ENCODE peak calls at places on chromosomes 4 and X, in six cellular contexts. One of them, this sample, is unnamed.

GRCh38 chr4:104826171-104826570 is 320.5 kb upstream of the TET2 start:
- DNase-seq in ovary: no peak
- DNase-seq in SK-N-SH: no peak
- DNase-seq in sigmoid colon: no peak
- DNase-seq in suprapubic skin: no peak
- DNase-seq in stomach: no peak
- DNase-seq in this sample: no peak

GRCh38 chrX:26026179-26026578 is 112.0 kb upstream of the MAGEB18 start:
- DNase-seq in ovary: no peak
- DNase-seq in SK-N-SH: no peak
- DNase-seq in sigmoid colon: no peak
- DNase-seq in suprapubic skin: no peak
- DNase-seq in stomach: no peak
- DNase-seq in this sample: no peak

GRCh38 chr4:164606478-164606877 is 147.5 kb upstream of the SMIM31 start:
- DNase-seq in ovary: no peak
- DNase-seq in SK-N-SH: no peak
- DNase-seq in sigmoid colon: no peak
- DNase-seq in suprapubic skin: no peak
- DNase-seq in stomach: no peak
- DNase-seq in this sample: no peak

GRCh38 chr4:18454349-18454748 is 432.8 kb upstream of the LCORL start:
- DNase-seq in ovary: no peak
- DNase-seq in SK-N-SH: no peak
- DNase-seq in sigmoid colon: no peak
- DNase-seq in suprapubic skin: no peak
- DNase-seq in stomach: no peak
- DNase-seq in this sample: no peak

GRCh38 chr4:85968945-85969830 is 390.7 kb downstream of the MAPK10 start:
- DNase-seq in ovary: no peak
- DNase-seq in SK-N-SH: peak; percentile 31
- DNase-seq in sigmoid colon: no peak
- DNase-seq in suprapubic skin: no peak
- DNase-seq in stomach: no peak
- DNase-seq in this sample: no peak

GRCh38 chrX:9257718-9258117 is 207.1 kb upstream of the TBL1X start:
- DNase-seq in ovary: no peak
- DNase-seq in SK-N-SH: no peak
- DNase-seq in sigmoid colon: no peak
- DNase-seq in suprapubic skin: no peak
- DNase-seq in stomach: no peak
- DNase-seq in this sample: no peak

GRCh38 chr4:125316781-125317525 is 2.2 kb downstream of the FAT4 start:
- DNase-seq in ovary: peak; percentile 53
- DNase-seq in SK-N-SH: peak; percentile 66
- DNase-seq in sigmoid colon: peak; percentile 76
- DNase-seq in suprapubic skin: peak; percentile 85
- DNase-seq in stomach: peak; percentile 34
- DNase-seq in this sample: no peak

GRCh38 chrX:43676960-43677582 is 21.0 kb downstream of the MAOA start:
- DNase-seq in ovary: no peak
- DNase-seq in SK-N-SH: peak; percentile 58
- DNase-seq in sigmoid colon: no peak
- DNase-seq in suprapubic skin: no peak
- DNase-seq in stomach: no peak
- DNase-seq in this sample: no peak

GRCh38 chr4:992297-993110 is 700 bp downstream of the SLC26A1 start:
- DNase-seq in ovary: peak; percentile 50
- DNase-seq in SK-N-SH: no peak
- DNase-seq in sigmoid colon: no peak
- DNase-seq in suprapubic skin: no peak
- DNase-seq in stomach: peak; percentile 94
- DNase-seq in this sample: peak; percentile 92

GRCh38 chr4:125420499-125420898 is 105.7 kb downstream of the FAT4 start:
- DNase-seq in ovary: no peak
- DNase-seq in SK-N-SH: no peak
- DNase-seq in sigmoid colon: no peak
- DNase-seq in suprapubic skin: no peak
- DNase-seq in stomach: no peak
- DNase-seq in this sample: no peak

GRCh38 chr4:51995647-51996046 is 24.5 kb downstream of the LRRC66 start:
- DNase-seq in ovary: no peak
- DNase-seq in SK-N-SH: no peak
- DNase-seq in sigmoid colon: no peak
- DNase-seq in suprapubic skin: no peak
- DNase-seq in stomach: no peak
- DNase-seq in this sample: no peak

GRCh38 chr4:111678466-111678865 is 466.8 kb upstream of the FAM241A start:
- DNase-seq in ovary: no peak
- DNase-seq in SK-N-SH: no peak
- DNase-seq in sigmoid colon: no peak
- DNase-seq in suprapubic skin: no peak
- DNase-seq in stomach: no peak
- DNase-seq in this sample: no peak

GRCh38 chrX:13690836-13691235 is 1.9 kb downstream of the RAB9A start:
- DNase-seq in ovary: no peak
- DNase-seq in SK-N-SH: no peak
- DNase-seq in sigmoid colon: no peak
- DNase-seq in suprapubic skin: no peak
- DNase-seq in stomach: no peak
- DNase-seq in this sample: no peak
- H3K4me1 ChIP-seq in ovary: peaks cover 14% of the 10 kb centered on the region
- H3K4me1 ChIP-seq in SK-N-SH: peaks cover 2% of the 10 kb centered on the region
- H3K4me1 ChIP-seq in sigmoid colon: no peaks in the 10 kb centered on the region
- H3K4me1 ChIP-seq in suprapubic skin: peaks cover 36% of the 10 kb centered on the region
- H3K4me1 ChIP-seq in stomach: peaks cover 34% of the 10 kb centered on the region
- H3K4me1 ChIP-seq in this sample: peaks cover 45% of the 10 kb centered on the region

GRCh38 chrX:39475372-39475771 is 622.4 kb downstream of the BCOR start:
- DNase-seq in ovary: no peak
- DNase-seq in SK-N-SH: no peak
- DNase-seq in sigmoid colon: no peak
- DNase-seq in suprapubic skin: no peak
- DNase-seq in stomach: no peak
- DNase-seq in this sample: no peak
- TF ChIP-seq EP300 in ovary: no peak
- TF ChIP-seq EP300 in SK-N-SH: no peak
- TF ChIP-seq EP300 in sigmoid colon: no peak
- TF ChIP-seq EP300 in suprapubic skin: no peak
- TF ChIP-seq EP300 in stomach: no peak
- TF ChIP-seq EP300 in this sample: no peak

GRCh38 chr4:150540959-150541360 is 41.0 kb upstream of the MAB21L2 start:
- DNase-seq in ovary: no peak
- DNase-seq in SK-N-SH: no peak
- DNase-seq in sigmoid colon: no peak
- DNase-seq in suprapubic skin: no peak
- DNase-seq in stomach: no peak
- DNase-seq in this sample: no peak
- H3K4me1 ChIP-seq in ovary: no peaks in the 10 kb centered on the region
- H3K4me1 ChIP-seq in SK-N-SH: no peaks in the 10 kb centered on the region
- H3K4me1 ChIP-seq in sigmoid colon: no peaks in the 10 kb centered on the region
- H3K4me1 ChIP-seq in suprapubic skin: no peaks in the 10 kb centered on the region
- H3K4me1 ChIP-seq in stomach: no peaks in the 10 kb centered on the region
- H3K4me1 ChIP-seq in this sample: no peaks in the 10 kb centered on the region

DNA sequence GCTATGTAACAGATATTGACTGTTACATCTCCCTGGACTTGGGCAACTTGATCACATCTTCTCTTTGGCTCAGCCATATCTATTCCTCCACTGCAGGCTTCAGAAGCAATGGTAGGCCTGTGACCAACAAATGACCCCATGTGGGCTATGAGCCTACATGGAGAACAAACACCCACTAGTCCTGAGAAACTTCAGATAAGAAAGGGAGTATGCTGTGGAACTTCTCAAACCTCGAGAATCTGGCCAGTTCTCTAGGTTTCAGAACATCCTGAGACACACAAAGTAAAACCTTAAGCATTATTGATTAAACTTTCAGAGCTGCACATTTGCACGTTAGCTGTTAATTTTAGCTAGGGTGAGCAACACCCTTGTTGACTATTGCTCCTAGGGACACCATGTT is 16.3 kb downstream of the RBMX2 start:
- DNase-seq in ovary: no peak
- DNase-seq in SK-N-SH: no peak
- DNase-seq in sigmoid colon: no peak
- DNase-seq in suprapubic skin: no peak
- DNase-seq in stomach: no peak
- DNase-seq in this sample: no peak
- TF ChIP-seq EP300 in ovary: no peak
- TF ChIP-seq EP300 in SK-N-SH: no peak
- TF ChIP-seq EP300 in sigmoid colon: no peak
- TF ChIP-seq EP300 in suprapubic skin: no peak
- TF ChIP-seq EP300 in stomach: no peak
- TF ChIP-seq EP300 in this sample: no peak

DNA sequence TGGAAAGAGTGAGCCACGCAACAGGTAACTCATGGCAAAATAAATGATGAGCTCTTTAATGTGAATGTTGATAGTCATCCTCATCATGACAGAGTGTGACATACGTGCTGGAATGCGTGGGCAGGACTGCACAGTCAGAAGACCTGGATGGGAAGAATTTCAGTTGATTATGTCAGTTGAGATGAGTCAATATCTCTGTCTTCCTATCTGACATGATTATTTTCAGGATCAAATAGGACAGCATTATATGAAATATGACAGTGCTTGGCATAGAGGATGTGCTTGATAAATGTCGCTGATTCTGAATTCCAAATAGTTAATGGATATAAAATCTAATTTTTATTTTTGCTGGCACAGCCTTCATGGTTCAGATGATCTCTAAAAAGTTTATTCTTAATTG is 95.1 kb downstream of the IL15 start:
- DNase-seq in ovary: no peak
- DNase-seq in SK-N-SH: no peak
- DNase-seq in sigmoid colon: no peak
- DNase-seq in suprapubic skin: no peak
- DNase-seq in stomach: no peak
- DNase-seq in this sample: no peak
- H3K4me1 ChIP-seq in ovary: no peaks in the 10 kb centered on the region
- H3K4me1 ChIP-seq in SK-N-SH: peaks cover 6% of the 10 kb centered on the region
- H3K4me1 ChIP-seq in sigmoid colon: no peaks in the 10 kb centered on the region
- H3K4me1 ChIP-seq in suprapubic skin: no peaks in the 10 kb centered on the region
- H3K4me1 ChIP-seq in stomach: no peaks in the 10 kb centered on the region
- H3K4me1 ChIP-seq in this sample: no peaks in the 10 kb centered on the region

GRCh38 chrX:72018277-72019112 is 107.8 kb downstream of the NHSL2 start:
- DNase-seq in ovary: peak; percentile 92
- DNase-seq in SK-N-SH: peak; percentile 97
- DNase-seq in sigmoid colon: peak; percentile 94
- DNase-seq in suprapubic skin: peak; percentile 86
- DNase-seq in stomach: peak; percentile 85
- DNase-seq in this sample: peak; percentile 96
- TF ChIP-seq EP300 in ovary: no peak
- TF ChIP-seq EP300 in SK-N-SH: no peak
- TF ChIP-seq EP300 in sigmoid colon: peak; percentile 25
- TF ChIP-seq EP300 in suprapubic skin: no peak
- TF ChIP-seq EP300 in stomach: no peak
- TF ChIP-seq EP300 in this sample: no peak

This sample was measured in upper lobe of left lung.